ENCODE peak calls at places on chromosomes 7 and 10, in ten cellular contexts. One of them, this sample, is unnamed.

GRCh38 chr10:78933828-78934227 is 134.9 kb upstream of the ZMIZ1 start:
- DNase-seq in Caki2: no peak
- DNase-seq in HT1080: no peak
- DNase-seq in iris pigment epithelial cell: no peak
- DNase-seq in NCI-H345: no peak
- DNase-seq in neural crest cell: no peak
- DNase-seq in T-cell: no peak
- DNase-seq in activated naive CD8-positive, alpha-beta T cell treated with anti-CD3 and anti-CD28 coated beads, Interleukin-2, amount 10 ng/mL, durations not matched to agents 7 days and 5 days: no peak
- DNase-seq in dorsolateral prefrontal cortex: no peak
- DNase-seq in transverse colon: no peak
- DNase-seq in this sample: no peak

GRCh38 chr7:157712666-157713235 is 375.9 kb downstream of the DNAJB6 start:
- DNase-seq in activated naive CD8-positive, alpha-beta T cell treated with anti-CD3 and anti-CD28 coated beads, Interleukin-2, amount 10 ng/mL, durations not matched to agents 7 days and 5 days: no peak
- DNase-seq in T-cell: no peak
- DNase-seq in dorsolateral prefrontal cortex: no peak
- DNase-seq in iris pigment epithelial cell: no peak
- DNase-seq in neural crest cell: no peak
- DNase-seq in transverse colon: no peak
- DNase-seq in NCI-H345: no peak
- DNase-seq in Caki2: no peak
- DNase-seq in HT1080: no peak
- DNase-seq in this sample: peak; percentile 19

GRCh38 chr10:119852822-119853221 is 19.8 kb downstream of the MCMBP start:
- DNase-seq in Caki2: no peak
- DNase-seq in iris pigment epithelial cell: no peak
- DNase-seq in neural crest cell: no peak
- DNase-seq in activated naive CD8-positive, alpha-beta T cell treated with anti-CD3 and anti-CD28 coated beads, Interleukin-2, amount 10 ng/mL, durations not matched to agents 7 days and 5 days: no peak
- DNase-seq in transverse colon: no peak
- DNase-seq in dorsolateral prefrontal cortex: no peak
- DNase-seq in NCI-H345: no peak
- DNase-seq in HT1080: no peak
- DNase-seq in T-cell: no peak
- DNase-seq in this sample: no peak

GRCh38 chr10:99365761-99366160 is 36.6 kb downstream of the CNNM1 start:
- DNase-seq in T-cell: no peak
- DNase-seq in dorsolateral prefrontal cortex: no peak
- DNase-seq in activated naive CD8-positive, alpha-beta T cell treated with anti-CD3 and anti-CD28 coated beads, Interleukin-2, amount 10 ng/mL, durations not matched to agents 7 days and 5 days: no peak
- DNase-seq in transverse colon: no peak
- DNase-seq in iris pigment epithelial cell: no peak
- DNase-seq in HT1080: no peak
- DNase-seq in Caki2: no peak
- DNase-seq in neural crest cell: no peak
- DNase-seq in NCI-H345: no peak
- DNase-seq in this sample: no peak

GRCh38 chr7:29457565-29457971 is 106.1 kb upstream of the PRR15 start:
- DNase-seq in iris pigment epithelial cell: peak; percentile 55
- DNase-seq in dorsolateral prefrontal cortex: peak; percentile 42
- DNase-seq in HT1080: no peak
- DNase-seq in NCI-H345: no peak
- DNase-seq in T-cell: no peak
- DNase-seq in transverse colon: no peak
- DNase-seq in Caki2: no peak
- DNase-seq in neural crest cell: no peak
- DNase-seq in activated naive CD8-positive, alpha-beta T cell treated with anti-CD3 and anti-CD28 coated beads, Interleukin-2, amount 10 ng/mL, durations not matched to agents 7 days and 5 days: no peak
- DNase-seq in this sample: no peak

GRCh38 chr10:11245510-11245909 is 227.8 kb downstream of the CELF2 start:
- DNase-seq in iris pigment epithelial cell: no peak
- DNase-seq in activated naive CD8-positive, alpha-beta T cell treated with anti-CD3 and anti-CD28 coated beads, Interleukin-2, amount 10 ng/mL, durations not matched to agents 7 days and 5 days: no peak
- DNase-seq in Caki2: no peak
- DNase-seq in HT1080: peak; percentile 29
- DNase-seq in dorsolateral prefrontal cortex: no peak
- DNase-seq in transverse colon: no peak
- DNase-seq in T-cell: no peak
- DNase-seq in neural crest cell: no peak
- DNase-seq in NCI-H345: no peak
- DNase-seq in this sample: no peak

GRCh38 chr7:55533050-55533728 is 39.1 kb downstream of the VOPP1 start:
- DNase-seq in HT1080: peak; percentile 72
- DNase-seq in neural crest cell: no peak
- DNase-seq in Caki2: peak; percentile 56
- DNase-seq in dorsolateral prefrontal cortex: no peak
- DNase-seq in NCI-H345: no peak
- DNase-seq in iris pigment epithelial cell: peak; percentile 71
- DNase-seq in T-cell: peak; percentile 75
- DNase-seq in transverse colon: peak; percentile 72
- DNase-seq in activated naive CD8-positive, alpha-beta T cell treated with anti-CD3 and anti-CD28 coated beads, Interleukin-2, amount 10 ng/mL, durations not matched to agents 7 days and 5 days: peak; percentile 69
- DNase-seq in this sample: no peak

GRCh38 chr10:112184379-112184778 is 814 bp upstream of the GPAM start:
- DNase-seq in dorsolateral prefrontal cortex: no peak
- DNase-seq in neural crest cell: no peak
- DNase-seq in NCI-H345: no peak
- DNase-seq in activated naive CD8-positive, alpha-beta T cell treated with anti-CD3 and anti-CD28 coated beads, Interleukin-2, amount 10 ng/mL, durations not matched to agents 7 days and 5 days: no peak
- DNase-seq in Caki2: no peak
- DNase-seq in iris pigment epithelial cell: no peak
- DNase-seq in transverse colon: no peak
- DNase-seq in HT1080: no peak
- DNase-seq in T-cell: no peak
- DNase-seq in this sample: no peak

GRCh38 chr7:35988818-35989217 is 164.2 kb upstream of the EEPD1 start:
- DNase-seq in NCI-H345: no peak
- DNase-seq in neural crest cell: no peak
- DNase-seq in transverse colon: no peak
- DNase-seq in activated naive CD8-positive, alpha-beta T cell treated with anti-CD3 and anti-CD28 coated beads, Interleukin-2, amount 10 ng/mL, durations not matched to agents 7 days and 5 days: no peak
- DNase-seq in iris pigment epithelial cell: peak; percentile 19
- DNase-seq in dorsolateral prefrontal cortex: no peak
- DNase-seq in Caki2: no peak
- DNase-seq in T-cell: no peak
- DNase-seq in HT1080: no peak
- DNase-seq in this sample: no peak

GRCh38 chr7:55565693-55566092 is 6.6 kb downstream of the VOPP1 start:
- DNase-seq in T-cell: no peak
- DNase-seq in activated naive CD8-positive, alpha-beta T cell treated with anti-CD3 and anti-CD28 coated beads, Interleukin-2, amount 10 ng/mL, durations not matched to agents 7 days and 5 days: no peak
- DNase-seq in transverse colon: no peak
- DNase-seq in HT1080: peak; percentile 38
- DNase-seq in NCI-H345: no peak
- DNase-seq in iris pigment epithelial cell: no peak
- DNase-seq in Caki2: no peak
- DNase-seq in dorsolateral prefrontal cortex: no peak
- DNase-seq in neural crest cell: no peak
- DNase-seq in this sample: no peak

GRCh38 chr10:126599949-126600627 is 70.4 kb downstream of the C10orf90 start:
- DNase-seq in T-cell: no peak
- DNase-seq in neural crest cell: no peak
- DNase-seq in iris pigment epithelial cell: no peak
- DNase-seq in dorsolateral prefrontal cortex: no peak
- DNase-seq in transverse colon: no peak
- DNase-seq in NCI-H345: no peak
- DNase-seq in activated naive CD8-positive, alpha-beta T cell treated with anti-CD3 and anti-CD28 coated beads, Interleukin-2, amount 10 ng/mL, durations not matched to agents 7 days and 5 days: no peak
- DNase-seq in HT1080: no peak
- DNase-seq in Caki2: no peak
- DNase-seq in this sample: no peak

GRCh38 chr7:77537595-77538185 is 595 bp downstream of the PTPN12 start:
- DNase-seq in iris pigment epithelial cell: no peak
- DNase-seq in neural crest cell: peak; percentile 50
- DNase-seq in Caki2: peak; percentile 50
- DNase-seq in dorsolateral prefrontal cortex: no peak
- DNase-seq in T-cell: peak; percentile 36
- DNase-seq in NCI-H345: peak; percentile 44
- DNase-seq in activated naive CD8-positive, alpha-beta T cell treated with anti-CD3 and anti-CD28 coated beads, Interleukin-2, amount 10 ng/mL, durations not matched to agents 7 days and 5 days: peak; percentile 70
- DNase-seq in transverse colon: peak; percentile 47
- DNase-seq in HT1080: peak; percentile 39
- DNase-seq in this sample: no peak

GRCh38 chr10:123766012-123766411 is 99.9 kb downstream of the GPR26 start:
- DNase-seq in NCI-H345: no peak
- DNase-seq in dorsolateral prefrontal cortex: no peak
- DNase-seq in Caki2: no peak
- DNase-seq in transverse colon: peak; percentile 26
- DNase-seq in T-cell: no peak
- DNase-seq in iris pigment epithelial cell: no peak
- DNase-seq in activated naive CD8-positive, alpha-beta T cell treated with anti-CD3 and anti-CD28 coated beads, Interleukin-2, amount 10 ng/mL, durations not matched to agents 7 days and 5 days: no peak
- DNase-seq in neural crest cell: no peak
- DNase-seq in HT1080: no peak
- DNase-seq in this sample: no peak

GRCh38 chr10:14571866-14572507 is 202.7 kb downstream of the FAM107B start:
- DNase-seq in transverse colon: no peak
- DNase-seq in Caki2: peak; percentile 65
- DNase-seq in neural crest cell: no peak
- DNase-seq in iris pigment epithelial cell: peak; percentile 89
- DNase-seq in dorsolateral prefrontal cortex: peak; percentile 78
- DNase-seq in HT1080: peak; percentile 46
- DNase-seq in NCI-H345: no peak
- DNase-seq in activated naive CD8-positive, alpha-beta T cell treated with anti-CD3 and anti-CD28 coated beads, Interleukin-2, amount 10 ng/mL, durations not matched to agents 7 days and 5 days: peak; percentile 62
- DNase-seq in T-cell: peak; percentile 70
- DNase-seq in this sample: peak; percentile 59

GRCh38 chr10:132265878-132266496 is 41.8 kb downstream of the STK32C start:
- DNase-seq in Caki2: no peak
- DNase-seq in T-cell: no peak
- DNase-seq in NCI-H345: peak; percentile 51
- DNase-seq in neural crest cell: no peak
- DNase-seq in transverse colon: no peak
- DNase-seq in iris pigment epithelial cell: peak; percentile 62
- DNase-seq in dorsolateral prefrontal cortex: no peak
- DNase-seq in HT1080: no peak
- DNase-seq in activated naive CD8-positive, alpha-beta T cell treated with anti-CD3 and anti-CD28 coated beads, Interleukin-2, amount 10 ng/mL, durations not matched to agents 7 days and 5 days: no peak
- DNase-seq in this sample: no peak

GRCh38 chr10:16477757-16478156 is 40.9 kb downstream of the PTER start:
- DNase-seq in T-cell: no peak
- DNase-seq in neural crest cell: no peak
- DNase-seq in HT1080: no peak
- DNase-seq in activated naive CD8-positive, alpha-beta T cell treated with anti-CD3 and anti-CD28 coated beads, Interleukin-2, amount 10 ng/mL, durations not matched to agents 7 days and 5 days: no peak
- DNase-seq in Caki2: no peak
- DNase-seq in NCI-H345: no peak
- DNase-seq in transverse colon: no peak
- DNase-seq in dorsolateral prefrontal cortex: no peak
- DNase-seq in iris pigment epithelial cell: no peak
- DNase-seq in this sample: no peak

GRCh38 chr10:108783897-108784296 is 1139.4 kb downstream of the XPNPEP1 start:
- DNase-seq in activated naive CD8-positive, alpha-beta T cell treated with anti-CD3 and anti-CD28 coated beads, Interleukin-2, amount 10 ng/mL, durations not matched to agents 7 days and 5 days: no peak
- DNase-seq in T-cell: no peak
- DNase-seq in Caki2: peak; percentile 33
- DNase-seq in dorsolateral prefrontal cortex: no peak
- DNase-seq in transverse colon: no peak
- DNase-seq in HT1080: peak; percentile 68
- DNase-seq in NCI-H345: no peak
- DNase-seq in neural crest cell: peak; percentile 3
- DNase-seq in iris pigment epithelial cell: peak; percentile 36
- DNase-seq in this sample: no peak

GRCh38 chr10:52967806-52968795 is 195.5 kb upstream of the MBL2 start:
- DNase-seq in NCI-H345: no peak
- DNase-seq in HT1080: no peak
- DNase-seq in activated naive CD8-positive, alpha-beta T cell treated with anti-CD3 and anti-CD28 coated beads, Interleukin-2, amount 10 ng/mL, durations not matched to agents 7 days and 5 days: no peak
- DNase-seq in transverse colon: no peak
- DNase-seq in T-cell: no peak
- DNase-seq in dorsolateral prefrontal cortex: no peak
- DNase-seq in neural crest cell: no peak
- DNase-seq in iris pigment epithelial cell: no peak
- DNase-seq in Caki2: no peak
- DNase-seq in this sample: no peak

This sample was measured in breast epithelium.